ENCODE peak calls at places on chromosome 19, in six cellular contexts. D is IMR-90, L is neuronal stem cell, U is H9, J is mesenchymal stem cell, G is H1. T is an unnamed sample.

GRCh38 chr19:3710265-3710812 is 2.2 kb downstream of the TJP3 start:
- DNase-seq in G (peak), L (no peak), U (peak), J (peak), D (peak), T (peak)

GRCh38 chr19:18464646-18465045 is 26.7 kb upstream of the ISYNA1 start:
- DNase-seq in J (peak), G (no peak), D (peak), U (no peak), L (no peak), T (no peak)

GRCh38 chr19:4198467-4199126 is 16.1 kb downstream of the ANKRD24 start:
- DNase-seq in G (no peak), U (no peak), D (no peak), J (no peak), L (no peak), T (no peak)

GRCh38 chr19:8093740-8094139 is 41.2 kb downstream of the CCL25 start:
- DNase-seq in G (no peak), U (no peak), J (no peak), L (no peak), D (no peak), T (no peak)

GRCh38 chr19:40231544-40232424 is 5.3 kb upstream of the CCNP start:
- DNase-seq in J (peak), D (no peak), U (peak), G (no peak), L (no peak), T (no peak)

GRCh38 chr19:10292206-10292788 is 2.5 kb downstream of the ICAM5 start:
- DNase-seq in D (peak), J (peak), L (peak), G (peak), U (peak), T (peak)

GRCh38 chr19:11378319-11379189 is 4.1 kb downstream of the SWSAP1 start:
- DNase-seq in U (peak), D (peak), G (peak), L (peak), J (peak), T (peak)

GRCh38 chr19:50417138-50417849 is 1.4 kb upstream of the SPIB start:
- DNase-seq in D (no peak), G (no peak), U (peak), J (no peak), L (no peak), T (no peak)

GRCh38 chr19:40561947-40562346 is 14.7 kb upstream of the SHKBP1 start:
- DNase-seq in G (no peak), J (no peak), L (no peak), D (no peak), U (no peak), T (no peak)

GRCh38 chr19:42693760-42694350 is 46.4 kb downstream of the PSG3 start:
- DNase-seq in G (no peak), L (no peak), D (peak), U (no peak), J (no peak), T (peak)

GRCh38 chr19:16608290-16608704 is 19.7 kb downstream of the MED26 start:
- DNase-seq in L (no peak), J (peak), U (no peak), D (peak), G (no peak), T (no peak)

GRCh38 chr19:4606921-4607678 is 32.2 kb upstream of the TNFAIP8L1 start:
- DNase-seq in L (peak), D (no peak), J (peak), G (peak), U (peak), T (no peak)

GRCh38 chr19:9958451-9958850 is 22.1 kb upstream of the OLFM2 start:
- DNase-seq in J (peak), L (no peak), D (peak), U (no peak), G (no peak), T (no peak)

GRCh38 chr19:42185281-42185680 is 32.2 kb downstream of the DEDD2 start:
- DNase-seq in L (no peak), D (peak), G (no peak), J (no peak), U (no peak), T (no peak)

GRCh38 chr19:9947441-9947840 is 11.1 kb upstream of the OLFM2 start:
- DNase-seq in U (no peak), L (no peak), G (no peak), D (no peak), J (no peak), T (no peak)

GRCh38 chr19:30226464-30227070 is 145.6 kb upstream of the ZNF536 start:
- DNase-seq in G (peak), D (no peak), J (no peak), U (no peak), L (no peak), T (no peak)

GRCh38 chr19:4821265-4821664 is 10.2 kb downstream of the TICAM1 start:
- DNase-seq in L (no peak), G (no peak), J (no peak), U (no peak), D (no peak), T (no peak)

GRCh38 chr19:2064395-2064787 is 13.3 kb upstream of the MKNK2 start:
- DNase-seq in J (no peak), L (no peak), G (no peak), D (no peak), U (no peak), T (no peak)

GRCh38 chr19:47863514-47863936 is 4.5 kb downstream of the TPRX2 start:
- DNase-seq in L (peak), J (peak), D (peak), G (peak), U (peak), T (peak)
- H2AFZ ChIP-seq in L (peak), J (no peak), D (peak), G (peak), U (no peak), T (no peak)

DNA sequence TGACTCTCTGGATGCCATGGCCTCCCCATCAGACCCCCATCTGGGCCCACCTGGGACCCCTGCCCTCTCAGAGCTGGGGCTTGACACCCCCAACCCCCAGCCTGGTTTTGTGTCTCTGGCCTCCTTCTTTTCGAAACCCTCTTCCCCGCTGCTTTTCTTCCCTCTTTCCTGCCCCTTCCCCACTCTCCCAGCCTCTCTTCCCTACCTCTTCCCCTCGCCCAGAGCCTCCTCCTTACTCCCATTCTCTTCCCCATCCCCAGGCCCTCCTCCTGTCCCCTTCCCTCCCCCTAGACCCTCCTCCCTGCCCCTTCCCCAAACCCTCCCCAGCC is 2.1 kb downstream of the TNFSF9 start:
- DNase-seq in G (no peak), J (no peak), U (peak), D (no peak), L (no peak), T (no peak)
- H4K91ac ChIP-seq in G (no peak), J (no peak), U (no peak), D (no peak), L (no peak), T (no peak)

GRCh38 chr19:37468961-37469777 is at the start of gene ZNF570:
- DNase-seq in G (peak), J (peak), D (peak), U (peak), L (peak), T (peak)
- H2AFZ ChIP-seq in G (peak), J (peak), D (peak), U (peak), L (peak), T (peak)

DNA sequence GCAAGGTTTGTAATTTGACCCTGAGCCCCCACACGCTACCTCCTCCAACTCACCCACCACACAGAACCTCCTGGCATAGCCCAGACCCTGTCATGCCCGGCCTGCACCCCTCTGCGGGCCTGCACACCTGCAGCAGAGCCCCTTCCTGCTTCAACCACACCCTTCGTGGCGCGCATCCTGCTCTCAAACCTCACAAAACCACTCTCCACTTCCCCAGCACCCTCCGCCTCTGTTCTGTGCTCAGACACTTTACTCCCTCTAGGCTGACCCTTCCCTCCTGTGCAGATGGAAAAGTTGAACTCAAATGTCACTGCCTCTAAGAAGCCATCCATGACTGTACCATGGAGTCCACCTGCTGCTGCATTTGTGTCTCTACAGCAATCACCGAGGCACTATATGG is 28.5 kb downstream of the FAAP24 start:
- DNase-seq in U (no peak), L (no peak), G (no peak), D (no peak), J (no peak), T (no peak)
- H4K91ac ChIP-seq in U (no peak), L (no peak), G (no peak), D (no peak), J (no peak), T (no peak)

GRCh38 chr19:55247621-55248099 is 11.2 kb downstream of the PPP6R1 start:
- DNase-seq in L (no peak), J (peak), U (no peak), G (no peak), D (no peak), T (peak)
- H2AFZ ChIP-seq in L (no peak), J (no peak), U (no peak), G (no peak), D (no peak), T (no peak)

GRCh38 chr19:6790194-6791128 is 18.0 kb downstream of the VAV1 start:
- DNase-seq in D (no peak), G (no peak), U (no peak), J (no peak), L (no peak), T (no peak)
- H4K91ac ChIP-seq in D (no peak), G (no peak), U (no peak), J (no peak), L (no peak), T (no peak)

DNA sequence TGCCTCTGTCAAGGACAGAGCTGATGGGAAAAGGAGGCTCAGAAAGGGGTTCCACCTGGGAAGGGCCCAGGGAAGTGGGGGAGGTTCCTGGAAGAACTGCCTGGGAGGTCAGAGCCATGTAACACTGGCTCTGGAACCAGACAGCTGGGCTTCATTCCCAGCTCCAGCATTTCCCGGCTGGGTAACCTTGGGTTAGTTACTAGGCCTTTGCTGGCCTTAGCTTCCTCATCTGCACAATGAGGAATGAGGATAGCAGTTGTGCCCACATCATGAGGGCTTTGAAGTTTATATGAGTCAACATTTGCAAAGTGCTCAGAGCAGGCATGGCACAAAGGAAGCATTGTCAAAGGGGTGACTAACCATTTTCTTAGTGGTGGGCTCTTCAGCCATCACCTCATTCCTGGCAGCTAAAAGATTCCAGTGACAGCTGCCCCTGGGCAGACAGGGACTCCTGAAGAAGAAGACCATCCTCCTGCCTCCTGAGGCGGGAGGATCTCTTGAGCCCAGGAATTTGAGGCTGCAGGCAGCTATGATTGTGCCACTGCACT is 1.7 kb upstream of the DNAJB1 start:
- DNase-seq in U (no peak), D (peak), G (no peak), J (peak), L (no peak), T (peak)
- H2AFZ ChIP-seq in U (no peak), D (peak), G (no peak), J (no peak), L (peak), T (no peak)

GRCh38 chr19:33905473-33905936 is 108.8 kb downstream of the KCTD15 start:
- DNase-seq in D (no peak), L (peak), U (peak), G (no peak), J (no peak), T (no peak)
- H4K91ac ChIP-seq in D (no peak), L (no peak), U (peak), G (peak), J (no peak), T (peak)